ENCODE peak calls at places on chromosomes 5 and 9, in eight cellular contexts. C, W, T, U, I, K, A and G are unnamed samples.

GRCh38 chr5:73692166-73692640 is 66.2 kb downstream of the ARHGEF28 start:
- DNase-seq in C (no peak), T (no peak), W (peak), U (peak), K (peak), I (no peak), A (peak), G (peak)

GRCh38 chr9:128523199-128523925 is 18.8 kb downstream of the GLE1 start:
- DNase-seq in U (peak), A (no peak), I (no peak), W (peak), T (peak), K (no peak), C (no peak), G (peak)

GRCh38 chr9:11933926-11934325 is 759.3 kb upstream of the TYRP1 start:
- DNase-seq in A (no peak), I (no peak), C (no peak), K (no peak), U (peak), W (peak), T (no peak), G (peak)

GRCh38 chr5:99348597-99348996 is 419.8 kb upstream of the CHD1 start:
- DNase-seq in I (no peak), U (no peak), T (no peak), C (no peak), W (no peak), K (no peak), A (no peak), G (no peak)

GRCh38 chr9:108093773-108094675 is 604.5 kb upstream of the KLF4 start:
- DNase-seq in A (peak), T (no peak), K (no peak), U (peak), W (no peak), C (no peak), I (peak), G (no peak)

GRCh38 chr5:160133071-160133917 is 14.0 kb upstream of the PWWP2A start:
- DNase-seq in T (peak), A (no peak), W (peak), K (no peak), C (no peak), U (peak), I (peak), G (peak)

GRCh38 chr5:24510523-24510988 is 134.2 kb downstream of the CDH10 start:
- DNase-seq in A (no peak), I (no peak), W (no peak), U (no peak), K (no peak), C (no peak), T (no peak), G (no peak)

GRCh38 chr5:68962632-68963484 is 131.0 kb upstream of the SLC30A5 start:
- DNase-seq in W (peak), K (peak), T (peak), A (peak), I (peak), C (no peak), U (peak), G (peak)

GRCh38 chr5:42057254-42057690 is 132.2 kb downstream of the FBXO4 start:
- DNase-seq in W (peak), T (no peak), C (peak), U (peak), I (peak), K (peak), A (peak), G (peak)

GRCh38 chr9:93300585-93301081 is 116.7 kb downstream of the WNK2 start:
- DNase-seq in U (peak), T (no peak), K (no peak), W (no peak), A (no peak), I (no peak), C (no peak), G (no peak)

GRCh38 chr5:63439537-63439936 is 522.7 kb downstream of the HTR1A start:
- DNase-seq in C (no peak), U (no peak), I (no peak), K (no peak), T (no peak), W (no peak), A (no peak), G (no peak)

GRCh38 chr9:3957296-3957695 is 342.6 kb downstream of the GLIS3 start:
- DNase-seq in U (no peak), W (no peak), K (peak), T (no peak), A (no peak), C (no peak), I (no peak), G (no peak)

GRCh38 chr5:149581931-149582768 is 852 bp downstream of the ARHGEF37 start:
- DNase-seq in A (no peak), T (no peak), U (no peak), I (peak), C (no peak), W (no peak), K (no peak), G (no peak)

GRCh38 chr9:133729646-133730281 is 8.4 kb downstream of the SARDH start:
- DNase-seq in W (no peak), C (no peak), K (no peak), I (peak), T (no peak), U (no peak), A (no peak), G (no peak)

GRCh38 chr5:79687911-79688310 is 1.7 kb upstream of the CMYA5 start:
- DNase-seq in W (no peak), K (no peak), C (no peak), T (no peak), U (no peak), I (no peak), A (no peak), G (no peak)

GRCh38 chr5:14723648-14724231 is 59.2 kb downstream of the OTULIN start:
- DNase-seq in A (no peak), I (no peak), K (peak), U (peak), T (no peak), W (no peak), C (no peak), G (no peak)

GRCh38 chr5:3740546-3741371 is 145.1 kb downstream of the IRX1 start:
- DNase-seq in C (no peak), I (no peak), W (no peak), U (no peak), T (no peak), K (no peak), A (no peak), G (no peak)

GRCh38 chr9:98502976-98503325 is 205.8 kb downstream of the GABBR2 start:
- DNase-seq in U (peak), I (no peak), C (no peak), W (peak), K (no peak), A (no peak), T (peak), G (peak)

GRCh38 chr9:90872835-90873294 is 71.2 kb downstream of the SYK start:
- DNase-seq in A (no peak), K (no peak), I (no peak), U (peak), T (no peak), C (no peak), W (no peak), G (peak)

GRCh38 chr5:55860709-55861108 is 9.6 kb downstream of the IL31RA start:
- DNase-seq in W (no peak), T (no peak), A (no peak), K (no peak), U (no peak), I (no peak), C (no peak), G (no peak)

GRCh38 chr5:68037541-68037940 is 178.0 kb upstream of the PIK3R1 start:
- DNase-seq in T (no peak), K (no peak), W (no peak), C (no peak), A (no peak), I (no peak), U (peak), G (no peak)

GRCh38 chr9:114505187-114506081 is at the start of gene WHRN:
- DNase-seq in K (peak), C (peak), A (peak), T (peak), W (peak), U (peak), I (peak), G (peak)

GRCh38 chr5:32193591-32193990 is 19.5 kb upstream of the GOLPH3 start:
- DNase-seq in K (no peak), T (peak), U (peak), A (no peak), I (peak), C (no peak), W (peak), G (peak)

GRCh38 chr5:140633081-140633471 is at the start of gene CD14:
- DNase-seq in T (peak), A (peak), W (peak), K (no peak), I (peak), C (no peak), U (peak), G (peak)

GRCh38 chr9:132108728-132109127 is 29.1 kb upstream of the MED27 start:
- DNase-seq in W (no peak), C (no peak), U (no peak), T (no peak), K (no peak), A (no peak), I (no peak), G (no peak)

GRCh38 chr5:140855772-140856674 is at the start of gene PCDHA10:
- DNase-seq in U (peak), I (no peak), T (no peak), K (no peak), C (no peak), W (peak), A (no peak), G (no peak)

GRCh38 chr5:140575309-140575708 is 10.7 kb downstream of the SLC35A4 start:
- DNase-seq in U (peak), A (no peak), C (no peak), T (peak), I (peak), K (no peak), W (peak), G (peak)

GRCh38 chr9:5592231-5592630 is 36.7 kb upstream of the RIC1 start:
- DNase-seq in U (no peak), C (no peak), K (no peak), W (no peak), I (no peak), T (no peak), A (no peak), G (no peak)

GRCh38 chr9:113540466-113540865 is 76.9 kb downstream of the RGS3 start:
- DNase-seq in K (no peak), C (no peak), A (no peak), W (no peak), U (no peak), T (no peak), I (no peak), G (no peak)

GRCh38 chr5:151595411-151595826 is 4.3 kb upstream of the FAT2 start:
- DNase-seq in K (no peak), I (no peak), C (no peak), W (no peak), U (no peak), A (no peak), T (peak), G (no peak)

GRCh38 chr5:176446884-176447537 is 1.2 kb upstream of the FAF2 start:
- DNase-seq in U (no peak), C (no peak), W (no peak), T (no peak), K (peak), A (no peak), I (no peak), G (no peak)

GRCh38 chr5:142474426-142474825 is 149.6 kb upstream of the SPRY4 start:
- DNase-seq in U (no peak), C (no peak), A (no peak), T (no peak), I (no peak), W (peak), K (no peak), G (peak)

GRCh38 chr9:87594662-87595061 is 97.0 kb downstream of the DAPK1 start:
- DNase-seq in T (no peak), A (no peak), K (no peak), I (peak), U (no peak), W (no peak), C (no peak), G (no peak)
- TF ChIP-seq CTCF in T (no peak), A (no peak), K (no peak), I (no peak), U (no peak), W (no peak), C (no peak), G (no peak)

DNA sequence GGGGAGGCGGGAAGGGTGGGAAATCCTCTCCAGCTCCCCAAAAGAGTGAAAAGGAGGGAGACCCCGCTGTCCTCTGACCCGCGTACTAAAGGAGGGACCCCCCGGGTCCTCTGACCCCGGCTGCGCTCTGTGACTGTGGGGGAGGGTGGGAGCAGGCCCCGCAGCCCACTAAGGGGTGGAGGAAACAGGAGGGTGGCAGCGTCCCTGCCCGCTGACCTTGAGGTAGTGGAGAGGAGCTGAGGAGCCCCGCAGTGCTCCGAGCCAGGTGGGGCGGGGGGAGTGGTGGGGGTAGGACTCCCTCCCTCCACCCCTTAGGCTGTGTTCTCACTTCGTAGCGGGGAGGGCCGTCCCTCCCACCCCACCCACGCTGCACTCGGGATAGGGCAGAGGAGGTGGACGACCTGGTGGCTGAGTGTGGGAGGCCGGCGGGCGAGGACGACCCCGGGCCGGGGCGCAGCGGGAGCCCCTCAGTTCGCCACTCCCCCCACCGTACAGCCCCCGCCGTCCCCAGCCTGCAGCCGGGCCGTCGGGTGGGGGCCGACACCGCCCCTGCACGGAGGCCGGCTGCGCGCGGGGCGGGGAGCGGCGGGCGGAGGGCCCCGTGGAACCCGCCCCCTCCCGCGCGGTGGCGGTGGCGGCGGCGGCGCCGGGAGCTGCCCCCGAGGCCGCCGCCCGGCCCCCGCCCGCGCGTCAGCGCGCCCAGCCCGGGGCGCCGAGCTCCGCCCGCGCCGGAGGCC is at the start of gene ADCY2:
- DNase-seq in T (no peak), I (no peak), W (no peak), K (no peak), C (no peak), A (no peak), U (no peak), G (no peak)
- H3K4me3 ChIP-seq in T (peak), I (peak), W (no peak), K (no peak), C (no peak), A (peak), U (no peak), G (peak)

GRCh38 chr5:74863726-74864125 is 2.5 kb downstream of the FAM169A start:
- DNase-seq in U (no peak), W (no peak), A (no peak), K (no peak), T (no peak), I (no peak), C (no peak), G (no peak)
- TF ChIP-seq CTCF in U (no peak), W (no peak), A (no peak), K (no peak), T (no peak), I (no peak), C (no peak), G (no peak)

GRCh38 chr5:77642915-77643653 is 4.6 kb upstream of the OTP start:
- DNase-seq in I (no peak), K (no peak), C (no peak), A (no peak), W (no peak), T (no peak), U (no peak), G (no peak)

GRCh38 chr5:77644443-77645157 is 6.1 kb upstream of the OTP start:
- DNase-seq in A (no peak), W (no peak), T (no peak), U (no peak), C (no peak), K (no peak), I (no peak), G (no peak)

GRCh38 chr5:77645995-77646639 is 7.6 kb upstream of the OTP start:
- DNase-seq in K (no peak), C (no peak), U (no peak), A (no peak), I (no peak), W (no peak), T (no peak), G (no peak)

GRCh38 chr5:77643654-77644404 is 5.3 kb upstream of the OTP start:
- DNase-seq in U (no peak), C (no peak), I (no peak), W (no peak), K (no peak), T (no peak), A (no peak), G (no peak)

DNA sequence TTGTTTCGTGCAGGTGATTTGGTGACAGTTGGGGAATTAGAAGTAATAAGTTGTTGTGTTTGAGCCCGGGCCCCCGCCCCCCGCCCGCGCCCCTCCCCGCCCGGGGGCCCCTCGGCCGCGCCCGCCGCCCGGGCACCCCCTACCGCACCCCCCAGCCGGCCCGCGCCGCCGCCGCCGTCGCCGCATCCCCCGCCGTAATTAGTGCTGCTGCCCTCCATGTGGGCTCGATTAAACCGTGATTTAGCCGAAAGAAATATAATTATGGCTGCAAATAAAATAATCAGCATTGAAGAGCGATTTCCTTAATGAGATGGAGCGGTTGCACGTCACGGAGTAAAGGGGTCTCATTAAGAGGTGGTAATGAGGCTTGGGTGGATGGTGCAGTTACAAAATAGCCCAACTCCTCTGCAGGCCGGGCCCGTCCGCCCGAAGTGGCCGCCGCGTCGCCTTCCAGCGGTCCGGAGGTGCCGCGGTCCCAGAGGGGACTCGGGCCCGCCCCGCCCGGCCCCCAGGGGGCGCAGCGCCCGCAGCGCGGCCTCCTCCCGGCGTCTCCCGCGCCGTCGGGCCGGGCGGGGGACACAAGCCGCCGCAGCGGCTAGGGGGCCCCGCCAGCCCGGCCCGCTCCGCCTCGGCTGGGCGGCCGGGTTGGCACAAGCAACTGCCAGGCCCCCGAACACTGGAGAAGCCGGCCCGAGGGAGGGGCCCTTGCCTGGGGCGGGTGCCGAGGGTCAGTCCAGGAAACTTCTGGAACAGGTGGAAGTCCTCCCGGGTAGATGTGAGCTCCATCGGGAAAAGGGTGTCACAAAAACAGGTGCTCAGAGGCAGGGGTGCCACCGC is 6.9 kb upstream of the OTP start:
- DNase-seq in A (peak), T (no peak), C (peak), K (peak), I (peak), W (no peak), U (no peak), G (no peak)
- H3K4me3 ChIP-seq in A (peak), T (peak), C (peak), K (peak), I (peak), W (peak), U (no peak), G (peak)

GRCh38 chr9:35725362-35725761 is 6.6 kb downstream of the TLN1 start:
- DNase-seq in T (no peak), W (no peak), I (no peak), A (no peak), U (no peak), C (no peak), K (no peak), G (no peak)

GRCh38 chr9:35726876-35727438 is 5.0 kb downstream of the TLN1 start:
- DNase-seq in K (peak), I (no peak), W (peak), C (no peak), A (no peak), T (no peak), U (peak), G (peak)

GRCh38 chr9:35727676-35728040 is 4.3 kb downstream of the TLN1 start:
- DNase-seq in T (no peak), C (no peak), I (no peak), K (peak), A (no peak), W (no peak), U (no peak), G (no peak)

GRCh38 chr9:35723426-35723825 is 8.6 kb downstream of the TLN1 start:
- DNase-seq in T (no peak), W (no peak), A (no peak), U (no peak), C (no peak), I (no peak), K (no peak), G (no peak)

DNA sequence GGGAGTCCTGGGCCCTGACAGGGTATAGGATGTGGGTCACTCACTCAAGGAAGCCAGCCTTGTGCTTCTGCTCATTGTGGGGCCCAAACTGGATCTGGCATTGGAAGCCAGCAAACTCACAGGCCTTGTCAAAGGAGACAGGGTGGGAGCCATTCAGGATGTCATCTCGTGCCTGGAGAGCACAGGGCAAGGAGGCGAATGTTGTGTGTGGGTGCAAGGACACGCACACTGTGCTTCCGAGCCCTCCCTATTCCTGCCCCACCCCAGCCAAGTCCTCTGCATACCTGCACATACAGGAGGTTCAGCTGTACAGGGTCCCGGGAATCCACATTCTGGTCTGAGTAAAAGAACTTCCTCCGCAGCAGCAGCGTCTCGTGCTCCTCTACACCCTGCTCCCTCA is 8.1 kb downstream of the TLN1 start:
- DNase-seq in A (no peak), T (no peak), C (no peak), I (no peak), K (no peak), W (no peak), U (no peak), G (no peak)
- TF ChIP-seq CTCF in A (no peak), T (no peak), C (no peak), I (no peak), K (no peak), W (no peak), U (no peak), G (no peak)